ENCODE peak calls at places on chromosome 10, in seven cellular contexts. B is activated naive CD4-positive, alpha-beta T cell; F is stomach; G is EL; U is fibroblast of the aortic adventitia; P is NCI-H2171 treated with DMSO at 0.1 percent for 48 hours; N is GM04504. R is an unnamed sample.

GRCh38 chr10:124534231-124534798 is 72.7 kb downstream of the LHPP start:
- DNase-seq in N (no peak), P (no peak), U (peak), B (no peak), F (peak), G (no peak), R (no peak)

GRCh38 chr10:132448248-132448731 is 51.3 kb downstream of the PWWP2B start:
- DNase-seq in P (no peak), G (peak), F (peak), B (no peak), N (no peak), U (peak), R (no peak)

GRCh38 chr10:129552119-129552518 is 85.1 kb downstream of the MGMT start:
- DNase-seq in N (no peak), B (no peak), P (no peak), G (no peak), U (no peak), F (no peak), R (no peak)

GRCh38 chr10:44576715-44577191 is 191.9 kb upstream of the CXCL12 start:
- DNase-seq in U (peak), F (no peak), P (no peak), N (no peak), B (no peak), G (no peak), R (peak)

GRCh38 chr10:43461950-43462349 is 25.0 kb downstream of the ZNF487 start:
- DNase-seq in G (peak), U (peak), F (no peak), P (peak), N (peak), B (no peak), R (peak)

GRCh38 chr10:101782811-101783735 is at the start of gene NPM3:
- DNase-seq in B (peak), G (peak), N (peak), P (peak), U (peak), F (peak), R (peak)

GRCh38 chr10:58666024-58666423 is 153.4 kb downstream of the BICC1 start:
- DNase-seq in P (no peak), B (no peak), U (peak), G (no peak), F (no peak), N (no peak), R (no peak)

GRCh38 chr10:132532784-132533560 is 4.6 kb upstream of the INPP5A start:
- DNase-seq in U (peak), B (no peak), F (no peak), P (no peak), N (peak), G (peak), R (no peak)

GRCh38 chr10:118106426-118106825 is 59.7 kb upstream of the RAB11FIP2 start:
- DNase-seq in P (no peak), U (peak), N (no peak), B (no peak), G (peak), F (no peak), R (no peak)

GRCh38 chr10:111879964-111880363 is 303.6 kb downstream of the GPAM start:
- DNase-seq in G (no peak), F (no peak), N (no peak), P (no peak), U (no peak), B (no peak), R (no peak)

GRCh38 chr10:114623661-114624294 is 34.3 kb downstream of the ABLIM1 start:
- DNase-seq in B (no peak), P (no peak), G (peak), N (peak), F (no peak), U (peak), R (peak)

GRCh38 chr10:123213192-123213591 is 59.0 kb downstream of the BUB3 start:
- DNase-seq in F (no peak), G (no peak), P (no peak), U (no peak), B (no peak), N (no peak), R (no peak)

GRCh38 chr10:46247808-46248569 is 38.8 kb upstream of the ANTXRL start:
- DNase-seq in N (no peak), G (no peak), F (peak), U (no peak), B (no peak), P (peak), R (no peak)

GRCh38 chr10:8248868-8249267 is 194.4 kb downstream of the GATA3 start:
- DNase-seq in F (no peak), P (no peak), B (no peak), N (no peak), U (no peak), G (no peak), R (no peak)

GRCh38 chr10:131703941-131704340 is 196.9 kb upstream of the PPP2R2D start:
- DNase-seq in U (no peak), G (no peak), B (no peak), F (no peak), P (no peak), N (no peak), R (no peak)

GRCh38 chr10:35448687-35449662 is 112.7 kb downstream of the CCNY start:
- DNase-seq in B (no peak), F (peak), P (no peak), G (no peak), U (peak), N (no peak), R (no peak)

GRCh38 chr10:125003146-125003900 is 61.4 kb downstream of the ZRANB1 start:
- DNase-seq in U (no peak), N (no peak), G (no peak), F (peak), P (no peak), B (no peak), R (no peak)

GRCh38 chr10:89215511-89215910 is 8.4 kb upstream of the CH25H start:
- DNase-seq in N (no peak), G (no peak), P (no peak), B (no peak), F (no peak), U (peak), R (no peak)

GRCh38 chr10:91887075-91887899 is 22.0 kb downstream of the FGFBP3 start:
- DNase-seq in N (no peak), P (no peak), U (peak), G (peak), B (no peak), F (no peak), R (no peak)

GRCh38 chr10:114544045-114544659 is 113.9 kb downstream of the ABLIM1 start:
- DNase-seq in F (peak), B (peak), G (no peak), N (no peak), P (no peak), U (no peak), R (no peak)

GRCh38 chr10:44963772-44964633 is 4.4 kb downstream of the RASSF4 start:
- DNase-seq in G (no peak), F (peak), N (no peak), P (peak), B (no peak), U (no peak), R (no peak)

GRCh38 chr10:79149662-79150443 is 81.1 kb downstream of the ZMIZ1 start:
- DNase-seq in F (peak), P (peak), N (peak), U (peak), G (peak), B (no peak), R (no peak)

R was measured in stromal cell of bone marrow.